ENCODE peak calls at places on chromosome 20, in ten cellular contexts. One of them, this sample, is unnamed.

GRCh38 chr20:19944772-19945459 is 72.2 kb upstream of the NAA20 start:
- DNase-seq in RWPE1: no peak
- DNase-seq in epithelial cell of esophagus: no peak
- DNase-seq in right lobe of liver: no peak
- DNase-seq in psoas muscle: no peak
- DNase-seq in lower leg skin: no peak
- DNase-seq in fibroblast of pulmonary artery: peak
- DNase-seq in brain microvascular endothelial cell: peak
- DNase-seq in fibroblast of lung: no peak
- DNase-seq in A549: no peak
- DNase-seq in this sample: no peak

GRCh38 chr20:36441027-36441414 is 100.3 kb upstream of the MYL9 start:
- DNase-seq in RWPE1: no peak
- DNase-seq in epithelial cell of esophagus: no peak
- DNase-seq in right lobe of liver: no peak
- DNase-seq in psoas muscle: no peak
- DNase-seq in lower leg skin: no peak
- DNase-seq in fibroblast of pulmonary artery: no peak
- DNase-seq in brain microvascular endothelial cell: no peak
- DNase-seq in fibroblast of lung: no peak
- DNase-seq in A549: no peak
- DNase-seq in this sample: no peak

GRCh38 chr20:19695081-19695480 is 63.0 kb upstream of the RIN2 start:
- DNase-seq in RWPE1: no peak
- DNase-seq in epithelial cell of esophagus: no peak
- DNase-seq in right lobe of liver: no peak
- DNase-seq in psoas muscle: no peak
- DNase-seq in lower leg skin: no peak
- DNase-seq in fibroblast of pulmonary artery: no peak
- DNase-seq in brain microvascular endothelial cell: no peak
- DNase-seq in fibroblast of lung: no peak
- DNase-seq in A549: no peak
- DNase-seq in this sample: no peak

GRCh38 chr20:45827030-45827652 is at the start of gene TNNC2:
- DNase-seq in RWPE1: no peak
- DNase-seq in epithelial cell of esophagus: no peak
- DNase-seq in right lobe of liver: no peak
- DNase-seq in psoas muscle: peak
- DNase-seq in lower leg skin: no peak
- DNase-seq in fibroblast of pulmonary artery: no peak
- DNase-seq in brain microvascular endothelial cell: no peak
- DNase-seq in fibroblast of lung: no peak
- DNase-seq in A549: no peak
- DNase-seq in this sample: no peak

GRCh38 chr20:36720510-36720909 is 25.4 kb downstream of the NDRG3 start:
- DNase-seq in RWPE1: no peak
- DNase-seq in epithelial cell of esophagus: no peak
- DNase-seq in right lobe of liver: no peak
- DNase-seq in psoas muscle: no peak
- DNase-seq in lower leg skin: no peak
- DNase-seq in fibroblast of pulmonary artery: no peak
- DNase-seq in brain microvascular endothelial cell: no peak
- DNase-seq in fibroblast of lung: no peak
- DNase-seq in A549: no peak
- DNase-seq in this sample: no peak

GRCh38 chr20:12012241-12013222 is 94.8 kb downstream of the BTBD3 start:
- DNase-seq in RWPE1: peak
- DNase-seq in epithelial cell of esophagus: peak
- DNase-seq in right lobe of liver: peak
- DNase-seq in psoas muscle: no peak
- DNase-seq in lower leg skin: peak
- DNase-seq in fibroblast of pulmonary artery: peak
- DNase-seq in brain microvascular endothelial cell: peak
- DNase-seq in fibroblast of lung: peak
- DNase-seq in A549: peak
- DNase-seq in this sample: peak

GRCh38 chr20:39066464-39066863 is 104.3 kb downstream of the DHX35 start:
- DNase-seq in RWPE1: no peak
- DNase-seq in epithelial cell of esophagus: no peak
- DNase-seq in right lobe of liver: no peak
- DNase-seq in psoas muscle: no peak
- DNase-seq in lower leg skin: no peak
- DNase-seq in fibroblast of pulmonary artery: no peak
- DNase-seq in brain microvascular endothelial cell: no peak
- DNase-seq in fibroblast of lung: no peak
- DNase-seq in A549: no peak
- DNase-seq in this sample: no peak

GRCh38 chr20:9515211-9515580 is 806 bp downstream of the LAMP5 start:
- DNase-seq in RWPE1: no peak
- DNase-seq in epithelial cell of esophagus: no peak
- DNase-seq in right lobe of liver: no peak
- DNase-seq in psoas muscle: no peak
- DNase-seq in lower leg skin: no peak
- DNase-seq in fibroblast of pulmonary artery: no peak
- DNase-seq in brain microvascular endothelial cell: no peak
- DNase-seq in fibroblast of lung: no peak
- DNase-seq in A549: no peak
- DNase-seq in this sample: no peak

GRCh38 chr20:41029150-41029872 is 689 bp downstream of the TOP1 start:
- DNase-seq in RWPE1: peak
- DNase-seq in epithelial cell of esophagus: no peak
- DNase-seq in right lobe of liver: peak
- DNase-seq in psoas muscle: peak
- DNase-seq in lower leg skin: peak
- DNase-seq in fibroblast of pulmonary artery: no peak
- DNase-seq in brain microvascular endothelial cell: no peak
- DNase-seq in fibroblast of lung: no peak
- DNase-seq in A549: peak
- DNase-seq in this sample: no peak

GRCh38 chr20:64109390-64109747 is 2.0 kb upstream of the NPBWR2 start:
- DNase-seq in RWPE1: no peak
- DNase-seq in epithelial cell of esophagus: no peak
- DNase-seq in right lobe of liver: peak
- DNase-seq in psoas muscle: no peak
- DNase-seq in lower leg skin: no peak
- DNase-seq in fibroblast of pulmonary artery: no peak
- DNase-seq in brain microvascular endothelial cell: no peak
- DNase-seq in fibroblast of lung: no peak
- DNase-seq in A549: no peak
- DNase-seq in this sample: no peak

GRCh38 chr20:10706460-10706811 is 32.6 kb upstream of the JAG1 start:
- DNase-seq in RWPE1: no peak
- DNase-seq in epithelial cell of esophagus: no peak
- DNase-seq in right lobe of liver: no peak
- DNase-seq in psoas muscle: no peak
- DNase-seq in lower leg skin: no peak
- DNase-seq in fibroblast of pulmonary artery: no peak
- DNase-seq in brain microvascular endothelial cell: no peak
- DNase-seq in fibroblast of lung: no peak
- DNase-seq in A549: no peak
- DNase-seq in this sample: no peak

GRCh38 chr20:10225439-10226080 is 6.9 kb downstream of the SNAP25 start:
- DNase-seq in RWPE1: no peak
- DNase-seq in epithelial cell of esophagus: no peak
- DNase-seq in right lobe of liver: no peak
- DNase-seq in psoas muscle: no peak
- DNase-seq in lower leg skin: no peak
- DNase-seq in fibroblast of pulmonary artery: no peak
- DNase-seq in brain microvascular endothelial cell: no peak
- DNase-seq in fibroblast of lung: peak
- DNase-seq in A549: peak
- DNase-seq in this sample: no peak

GRCh38 chr20:46174469-46175126 is 56.5 kb downstream of the CD40 start:
- DNase-seq in RWPE1: peak
- DNase-seq in epithelial cell of esophagus: peak
- DNase-seq in right lobe of liver: peak
- DNase-seq in psoas muscle: peak
- DNase-seq in lower leg skin: peak
- DNase-seq in fibroblast of pulmonary artery: peak
- DNase-seq in brain microvascular endothelial cell: peak
- DNase-seq in fibroblast of lung: peak
- DNase-seq in A549: peak
- DNase-seq in this sample: no peak

GRCh38 chr20:25062841-25063240 is 4.9 kb upstream of the ACSS1 start:
- DNase-seq in RWPE1: no peak
- DNase-seq in epithelial cell of esophagus: no peak
- DNase-seq in right lobe of liver: no peak
- DNase-seq in psoas muscle: peak
- DNase-seq in lower leg skin: no peak
- DNase-seq in fibroblast of pulmonary artery: no peak
- DNase-seq in brain microvascular endothelial cell: no peak
- DNase-seq in fibroblast of lung: no peak
- DNase-seq in A549: no peak
- DNase-seq in this sample: no peak

GRCh38 chr20:23627501-23627900 is 10.3 kb downstream of the CST3 start:
- DNase-seq in RWPE1: no peak
- DNase-seq in epithelial cell of esophagus: no peak
- DNase-seq in right lobe of liver: no peak
- DNase-seq in psoas muscle: no peak
- DNase-seq in lower leg skin: no peak
- DNase-seq in fibroblast of pulmonary artery: no peak
- DNase-seq in brain microvascular endothelial cell: no peak
- DNase-seq in fibroblast of lung: no peak
- DNase-seq in A549: no peak
- DNase-seq in this sample: no peak

DNA sequence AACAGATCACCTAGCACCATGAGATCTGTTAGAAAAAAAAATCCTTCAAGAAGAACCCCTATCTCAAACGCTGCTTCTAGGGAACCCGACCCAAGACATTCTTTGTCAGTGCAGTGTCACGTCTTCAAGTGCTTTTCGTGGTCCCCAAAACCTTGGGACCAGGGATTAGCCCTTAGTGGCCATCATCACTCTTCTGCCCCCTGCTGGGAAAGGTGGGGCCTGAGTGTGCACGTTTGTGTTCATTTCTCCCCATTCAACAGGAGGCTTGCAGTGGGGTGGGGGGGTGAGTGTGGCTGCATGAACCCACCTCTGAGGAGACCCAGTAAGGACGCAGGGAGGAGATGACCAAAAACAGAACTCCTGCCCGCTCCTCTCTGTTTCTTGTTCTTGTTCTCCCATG is 218.2 kb upstream of the RNF24 start:
- DNase-seq in RWPE1: no peak
- DNase-seq in epithelial cell of esophagus: no peak
- DNase-seq in right lobe of liver: no peak
- DNase-seq in psoas muscle: no peak
- DNase-seq in lower leg skin: no peak
- DNase-seq in fibroblast of pulmonary artery: no peak
- DNase-seq in brain microvascular endothelial cell: no peak
- DNase-seq in fibroblast of lung: no peak
- DNase-seq in A549: no peak
- DNase-seq in this sample: no peak
- TF ChIP-seq CTCF in RWPE1: no peak
- TF ChIP-seq CTCF in epithelial cell of esophagus: no peak
- TF ChIP-seq CTCF in right lobe of liver: no peak
- TF ChIP-seq CTCF in psoas muscle: no peak
- TF ChIP-seq CTCF in lower leg skin: no peak
- TF ChIP-seq CTCF in fibroblast of pulmonary artery: peak
- TF ChIP-seq CTCF in brain microvascular endothelial cell: peak
- TF ChIP-seq CTCF in fibroblast of lung: peak
- TF ChIP-seq CTCF in A549: no peak
- TF ChIP-seq CTCF in this sample: no peak

GRCh38 chr20:59645761-59646171 is 41.4 kb downstream of the PHACTR3 start:
- DNase-seq in RWPE1: no peak
- DNase-seq in epithelial cell of esophagus: no peak
- DNase-seq in right lobe of liver: no peak
- DNase-seq in psoas muscle: no peak
- DNase-seq in lower leg skin: no peak
- DNase-seq in fibroblast of pulmonary artery: no peak
- DNase-seq in brain microvascular endothelial cell: no peak
- DNase-seq in fibroblast of lung: no peak
- DNase-seq in A549: no peak
- DNase-seq in this sample: peak
- TF ChIP-seq CTCF in RWPE1: peak
- TF ChIP-seq CTCF in epithelial cell of esophagus: no peak
- TF ChIP-seq CTCF in right lobe of liver: no peak
- TF ChIP-seq CTCF in psoas muscle: no peak
- TF ChIP-seq CTCF in lower leg skin: no peak
- TF ChIP-seq CTCF in fibroblast of pulmonary artery: no peak
- TF ChIP-seq CTCF in brain microvascular endothelial cell: no peak
- TF ChIP-seq CTCF in fibroblast of lung: no peak
- TF ChIP-seq CTCF in A549: no peak
- TF ChIP-seq CTCF in this sample: no peak

DNA sequence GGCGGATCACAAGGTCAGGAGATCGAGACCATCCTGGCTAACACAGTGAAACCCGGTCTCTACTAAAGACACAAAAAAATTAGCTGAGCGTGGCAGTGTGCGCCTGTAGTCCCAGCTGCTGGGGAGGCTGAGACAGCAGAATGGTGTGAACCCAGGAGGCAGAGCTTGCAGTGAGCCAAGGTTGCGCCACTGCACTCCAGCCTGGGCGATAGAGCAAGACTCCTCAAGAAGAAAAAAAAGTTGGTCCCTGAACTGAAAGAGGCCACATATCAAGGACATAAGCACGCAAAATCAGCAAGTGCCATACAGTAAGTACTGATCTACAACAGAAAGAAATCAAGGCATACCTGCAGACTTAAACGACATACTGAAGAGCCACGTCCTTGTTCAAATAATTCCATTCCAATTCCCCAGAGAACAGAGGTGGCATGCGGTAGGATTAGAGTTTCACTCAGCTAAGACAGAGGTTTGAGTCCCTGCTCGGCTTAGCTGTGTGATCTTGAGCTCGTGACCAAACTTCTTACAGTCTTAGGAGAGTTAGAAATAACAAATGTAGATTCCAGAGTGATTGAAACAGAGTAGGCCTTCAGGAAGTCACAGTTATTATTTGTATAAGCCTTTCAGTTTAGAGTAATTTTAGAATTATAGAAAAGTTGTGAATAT is 29.2 kb downstream of the B4GALT5 start:
- DNase-seq in RWPE1: no peak
- DNase-seq in epithelial cell of esophagus: no peak
- DNase-seq in right lobe of liver: no peak
- DNase-seq in psoas muscle: no peak
- DNase-seq in lower leg skin: no peak
- DNase-seq in fibroblast of pulmonary artery: no peak
- DNase-seq in brain microvascular endothelial cell: no peak
- DNase-seq in fibroblast of lung: no peak
- DNase-seq in A549: no peak
- DNase-seq in this sample: no peak
- TF ChIP-seq CTCF in RWPE1: no peak
- TF ChIP-seq CTCF in epithelial cell of esophagus: no peak
- TF ChIP-seq CTCF in right lobe of liver: no peak
- TF ChIP-seq CTCF in psoas muscle: no peak
- TF ChIP-seq CTCF in lower leg skin: no peak
- TF ChIP-seq CTCF in fibroblast of pulmonary artery: no peak
- TF ChIP-seq CTCF in brain microvascular endothelial cell: no peak
- TF ChIP-seq CTCF in fibroblast of lung: no peak
- TF ChIP-seq CTCF in A549: no peak
- TF ChIP-seq CTCF in this sample: no peak

DNA sequence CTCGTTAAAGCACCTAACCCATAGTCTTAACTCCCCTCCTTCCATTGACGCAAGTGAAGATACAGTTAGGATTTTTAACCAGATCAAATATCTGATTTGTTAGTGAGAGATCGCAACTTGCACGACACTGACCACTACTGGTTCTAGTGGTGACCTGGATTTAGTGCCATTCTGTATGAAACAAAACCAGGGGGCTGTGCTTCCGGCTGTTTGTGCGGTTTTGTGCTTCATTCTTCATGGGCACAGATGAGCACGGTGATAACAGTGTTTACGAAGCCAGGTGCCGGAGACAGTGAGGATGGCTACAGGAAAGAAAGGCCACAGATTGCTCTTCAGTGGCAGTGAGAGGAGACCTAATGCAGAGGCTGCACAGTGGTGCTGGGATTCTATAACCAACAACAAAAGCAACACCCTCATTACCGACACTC is 75.5 kb downstream of the NOL4L start:
- DNase-seq in RWPE1: no peak
- DNase-seq in epithelial cell of esophagus: no peak
- DNase-seq in right lobe of liver: no peak
- DNase-seq in psoas muscle: no peak
- DNase-seq in lower leg skin: no peak
- DNase-seq in fibroblast of pulmonary artery: no peak
- DNase-seq in brain microvascular endothelial cell: no peak
- DNase-seq in fibroblast of lung: peak
- DNase-seq in A549: no peak
- DNase-seq in this sample: no peak
- TF ChIP-seq CTCF in RWPE1: no peak
- TF ChIP-seq CTCF in epithelial cell of esophagus: no peak
- TF ChIP-seq CTCF in right lobe of liver: peak
- TF ChIP-seq CTCF in psoas muscle: no peak
- TF ChIP-seq CTCF in lower leg skin: no peak
- TF ChIP-seq CTCF in fibroblast of pulmonary artery: peak
- TF ChIP-seq CTCF in brain microvascular endothelial cell: peak
- TF ChIP-seq CTCF in fibroblast of lung: no peak
- TF ChIP-seq CTCF in A549: peak
- TF ChIP-seq CTCF in this sample: peak

This sample was measured in osteocyte.